ENCODE peak calls at places on chromosomes 7 and 10, in five cellular contexts. S, R, O, Y and P are unnamed samples.

GRCh38 chr10:89373916-89374711 is 3.7 kb upstream of the IFIT1B start:
- DNase-seq in S (no peak), R (peak; percentile 95), O (peak; percentile 69), Y (peak; percentile 91), P (no peak)

GRCh38 chr10:114429581-114430335 is 25.5 kb upstream of the AFAP1L2 start:
- DNase-seq in S (no peak), R (no peak), O (no peak), Y (no peak), P (no peak)

GRCh38 chr7:28081016-28081415 is 99.6 kb downstream of the JAZF1 start:
- DNase-seq in S (no peak), R (no peak), O (no peak), Y (peak; percentile 27), P (no peak)

GRCh38 chr7:133102276-133103060 is 20.6 kb upstream of the CHCHD3 start:
- DNase-seq in S (no peak), R (no peak), O (no peak), Y (no peak), P (no peak)

GRCh38 chr10:48468866-48469511 is 135.9 kb downstream of the ARHGAP22 start:
- DNase-seq in S (no peak), R (no peak), O (no peak), Y (no peak), P (no peak)

GRCh38 chr7:37495574-37496184 is 47.0 kb upstream of the ELMO1 start:
- DNase-seq in S (peak; percentile 44), R (peak; percentile 51), O (peak; percentile 37), Y (peak; percentile 13), P (no peak)

GRCh38 chr10:114869500-114869899 is 47.9 kb downstream of the FHIP2A start:
- DNase-seq in S (no peak), R (peak; percentile 75), O (no peak), Y (peak; percentile 44), P (no peak)

GRCh38 chr10:77297370-77297692 is 340.3 kb downstream of the KCNMA1 start:
- DNase-seq in S (no peak), R (peak; percentile 55), O (peak; percentile 44), Y (no peak), P (no peak)

GRCh38 chr7:102258073-102258748 is 28.5 kb upstream of the SH2B2 start:
- DNase-seq in S (no peak), R (no peak), O (no peak), Y (no peak), P (no peak)

GRCh38 chr7:27115161-27116018 is 12.9 kb upstream of the HOXA2 start:
- DNase-seq in S (no peak), R (peak; percentile 21), O (peak; percentile 72), Y (no peak), P (no peak)

GRCh38 chr7:19110778-19111175 is 6.7 kb downstream of the TWIST1 start:
- DNase-seq in S (no peak), R (peak; percentile 59), O (no peak), Y (no peak), P (no peak)

GRCh38 chr7:19113855-19114590 is 3.4 kb downstream of the TWIST1 start:
- DNase-seq in S (no peak), R (peak; percentile 81), O (no peak), Y (peak; percentile 10), P (no peak)

GRCh38 chr7:19113001-19113349 is 4.5 kb downstream of the TWIST1 start:
- DNase-seq in S (no peak), R (no peak), O (no peak), Y (no peak), P (no peak)

GRCh38 chr7:19111474-19112143 is 5.8 kb downstream of the TWIST1 start:
- DNase-seq in S (peak; percentile 12), R (peak; percentile 68), O (no peak), Y (no peak), P (no peak)

DNA sequence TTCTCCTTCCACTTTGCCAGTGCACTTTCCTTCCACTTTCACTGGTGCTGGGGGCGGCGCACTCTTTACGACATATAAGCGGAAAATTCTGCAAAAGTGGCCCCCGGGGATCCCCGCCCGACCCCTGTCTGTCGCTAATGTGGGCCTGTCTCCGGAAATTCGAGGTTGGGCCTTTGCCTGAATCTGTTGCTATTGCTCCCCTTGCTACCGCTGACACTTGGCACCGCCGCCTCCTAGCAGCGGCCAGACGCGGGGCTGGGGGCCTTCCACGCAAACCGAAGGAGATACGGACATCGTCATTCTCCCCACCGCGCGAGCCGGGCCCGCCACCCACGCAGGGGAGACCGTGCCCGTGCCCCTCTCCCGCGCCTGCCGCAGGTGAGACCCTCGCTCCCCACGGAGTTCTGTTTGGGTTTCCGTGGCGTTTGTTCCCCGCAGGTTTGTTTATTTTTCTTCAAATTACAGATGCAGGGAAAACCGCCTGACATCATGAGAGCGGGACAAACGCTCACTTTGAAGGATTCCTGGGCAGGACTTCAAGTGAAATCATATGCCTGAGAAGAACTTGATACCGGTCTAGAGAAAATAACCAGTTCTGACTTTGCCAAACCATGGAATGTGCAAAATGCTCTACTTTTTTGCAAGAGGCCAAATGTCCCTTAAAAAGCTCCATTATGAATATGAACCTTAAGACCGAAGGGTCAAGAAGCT is 5.0 kb downstream of the TWIST1 start:
- DNase-seq in S (peak; percentile 28), R (peak; percentile 74), O (no peak), Y (peak; percentile 41), P (no peak)
- H3K4me3 ChIP-seq in S (peak overlapping the region; percentile 28), R (peak overlapping the region; percentile 88), O (peak overlapping the region; percentile 53), Y (peak overlapping the region; percentile 39), P (peak overlapping the region; percentile 13)

GRCh38 chr7:50265968-50266694 is 38.4 kb upstream of the IKZF1 start:
- DNase-seq in S (no peak), R (no peak), O (no peak), Y (no peak), P (no peak)
- H3K4me3 ChIP-seq in S (no peak overlapping the region), R (no peak overlapping the region), O (no peak overlapping the region), Y (no peak overlapping the region), P (no peak overlapping the region)

GRCh38 chr10:65571011-65571570 is 1354.7 kb upstream of the LRRTM3 start:
- DNase-seq in S (no peak), R (no peak), O (peak; percentile 15), Y (no peak), P (no peak)

GRCh38 chr10:65565246-65565645 is 1360.6 kb upstream of the LRRTM3 start:
- DNase-seq in S (no peak), R (no peak), O (no peak), Y (no peak), P (no peak)

GRCh38 chr10:65566906-65567305 is 1358.9 kb upstream of the LRRTM3 start:
- DNase-seq in S (no peak), R (no peak), O (no peak), Y (no peak), P (no peak)

GRCh38 chr10:65570143-65571010 is 1355.5 kb upstream of the LRRTM3 start:
- DNase-seq in S (peak; percentile 78), R (no peak), O (peak; percentile 81), Y (peak; percentile 29), P (no peak)
- H3K4me3 ChIP-seq in S (peak overlapping the region; percentile 37), R (no peak overlapping the region), O (peak overlapping the region; percentile 45), Y (peak overlapping the region; percentile 65), P (peak overlapping the region; percentile 66)

GRCh38 chr10:59536576-59537014 is 173.1 kb downstream of the SLC16A9 start:
- DNase-seq in S (peak; percentile 5), R (peak; percentile 36), O (no peak), Y (peak; percentile 28), P (no peak)
- H3K4me3 ChIP-seq in S (no peak overlapping the region), R (no peak overlapping the region), O (no peak overlapping the region), Y (no peak overlapping the region), P (no peak overlapping the region)

GRCh38 chr7:22569586-22570321 is 69.8 kb upstream of the STEAP1B start:
- DNase-seq in S (no peak), R (no peak), O (no peak), Y (peak; percentile 73), P (no peak)
- H3K4me3 ChIP-seq in S (no peak overlapping the region), R (no peak overlapping the region), O (no peak overlapping the region), Y (no peak overlapping the region), P (no peak overlapping the region)

DNA sequence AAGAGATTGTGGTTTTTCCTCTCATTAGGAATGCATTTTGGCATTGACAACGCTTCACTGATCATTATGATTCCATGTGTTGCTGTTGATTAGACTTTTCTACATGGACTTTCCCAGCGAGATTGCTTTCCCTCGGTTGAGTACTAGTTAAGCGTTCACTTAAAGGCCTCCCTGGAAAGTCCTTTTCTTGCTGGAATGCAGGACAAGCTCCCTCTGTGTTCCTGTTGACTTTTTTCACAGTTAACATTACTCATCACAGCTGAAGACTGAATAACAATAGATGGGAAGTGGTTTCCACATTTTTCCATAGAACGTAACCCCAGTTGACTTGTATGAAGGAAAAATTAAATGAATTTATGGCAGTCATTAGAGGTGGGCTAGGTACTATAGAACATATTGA is 2.6 kb upstream of the CAV1 start:
- DNase-seq in S (no peak), R (peak; percentile 83), O (no peak), Y (peak; percentile 76), P (no peak)
- H3K4me3 ChIP-seq in S (no peak overlapping the region), R (no peak overlapping the region), O (no peak overlapping the region), Y (no peak overlapping the region), P (no peak overlapping the region)

GRCh38 chr10:5945203-5945534 is 32.2 kb downstream of the IL15RA start:
- DNase-seq in S (no peak), R (no peak), O (no peak), Y (no peak), P (no peak)
- H3K4me3 ChIP-seq in S (no peak overlapping the region), R (peak overlapping the region; percentile 32), O (no peak overlapping the region), Y (no peak overlapping the region), P (no peak overlapping the region)

GRCh38 chr10:8060010-8060703 is 5.7 kb downstream of the GATA3 start:
- DNase-seq in S (no peak), R (peak; percentile 27), O (peak; percentile 19), Y (no peak), P (no peak)
- H3K4me3 ChIP-seq in S (no peak overlapping the region), R (no peak overlapping the region), O (no peak overlapping the region), Y (no peak overlapping the region), P (no peak overlapping the region)

GRCh38 chr7:22572292-22572691 is 72.3 kb upstream of the STEAP1B start:
- DNase-seq in S (no peak), R (peak; percentile 76), O (no peak), Y (no peak), P (no peak)
- H3K4me3 ChIP-seq in S (no peak overlapping the region), R (no peak overlapping the region), O (no peak overlapping the region), Y (no peak overlapping the region), P (no peak overlapping the region)

GRCh38 chr10:21493841-21494220 is 31.7 kb downstream of the SKIDA1 start:
- DNase-seq in S (no peak), R (no peak), O (no peak), Y (no peak), P (no peak)
- H3K4me3 ChIP-seq in S (no peak overlapping the region), R (no peak overlapping the region), O (no peak overlapping the region), Y (no peak overlapping the region), P (no peak overlapping the region)